ENCODE peak calls at places on chromosome 17, in four cellular contexts. L is left ventricle myocardium inferior; Y is nucleus accumbens; E is stimulated activated naive CD8-positive, alpha-beta T cell treated with anti-CD3 and anti-CD28 coated beads, Interleukin-15, amount 100 ng/mL, for 72 hours. P is an unnamed sample.

GRCh38 chr17:15413101-15413750 is 54.2 kb downstream of the CDRT4 start:
- DNase-seq in E (no peak), Y (no peak), L (no peak), P (no peak)

GRCh38 chr17:38898291-38898679 is 27.1 kb upstream of the LASP1NB start:
- DNase-seq in Y (no peak), L (no peak), E (peak; percentile 55), P (no peak)

GRCh38 chr17:77961741-77962140 is 3.2 kb downstream of the TNRC6C start:
- DNase-seq in Y (no peak), E (no peak), L (no peak), P (no peak)

GRCh38 chr17:50893183-50893993 is 27.2 kb upstream of the TOB1 start:
- DNase-seq in Y (peak; percentile 82), L (no peak), E (no peak), P (no peak)

GRCh38 chr17:35708951-35709350 is 22.5 kb upstream of the RASL10B start:
- DNase-seq in E (no peak), L (no peak), Y (no peak), P (no peak)

GRCh38 chr17:78174332-78174869 is 6.0 kb downstream of the SYNGR2 start:
- DNase-seq in Y (peak; percentile 87), E (no peak), L (peak; percentile 85), P (no peak)

GRCh38 chr17:36791150-36791653 is 146.1 kb upstream of the LHX1 start:
- DNase-seq in Y (no peak), L (no peak), E (no peak), P (no peak)

GRCh38 chr17:81248649-81249048 is 9.5 kb downstream of the NDUFAF8 start:
- DNase-seq in E (no peak), L (no peak), Y (no peak), P (no peak)

GRCh38 chr17:2814049-2814448 is 17.8 kb downstream of the RAP1GAP2 start:
- DNase-seq in E (no peak), L (no peak), Y (no peak), P (no peak)